ENCODE peak calls at places on chromosomes 1 and 21, in six cellular contexts. One of them, this sample, is unnamed.

GRCh38 chr1:61334718-61335589 is 252.6 kb downstream of the NFIA start:
- DNase-seq in T-helper 1 cell: no peak
- DNase-seq in NCI-H460: no peak
- DNase-seq in cardiac fibroblast: peak
- DNase-seq in CD4-positive, alpha-beta memory T cell: no peak
- DNase-seq in stimulated activated CD8-positive, alpha-beta memory T cell treated with anti-CD3 and anti-CD28 coated beads, Interleukin-4, amount 100 ng/mL, for 4 hours: no peak
- DNase-seq in this sample: no peak

GRCh38 chr1:21326861-21327344 is 36.6 kb upstream of the ECE1 start:
- DNase-seq in T-helper 1 cell: no peak
- DNase-seq in NCI-H460: no peak
- DNase-seq in cardiac fibroblast: no peak
- DNase-seq in CD4-positive, alpha-beta memory T cell: no peak
- DNase-seq in stimulated activated CD8-positive, alpha-beta memory T cell treated with anti-CD3 and anti-CD28 coated beads, Interleukin-4, amount 100 ng/mL, for 4 hours: no peak
- DNase-seq in this sample: no peak

GRCh38 chr1:79974659-79975058 is 968.1 kb upstream of the ADGRL4 start:
- DNase-seq in T-helper 1 cell: no peak
- DNase-seq in NCI-H460: no peak
- DNase-seq in cardiac fibroblast: no peak
- DNase-seq in CD4-positive, alpha-beta memory T cell: no peak
- DNase-seq in stimulated activated CD8-positive, alpha-beta memory T cell treated with anti-CD3 and anti-CD28 coated beads, Interleukin-4, amount 100 ng/mL, for 4 hours: no peak
- DNase-seq in this sample: no peak

GRCh38 chr1:45554198-45554597 is 3.6 kb downstream of the AKR1A1 start:
- DNase-seq in T-helper 1 cell: no peak
- DNase-seq in NCI-H460: no peak
- DNase-seq in cardiac fibroblast: no peak
- DNase-seq in CD4-positive, alpha-beta memory T cell: no peak
- DNase-seq in stimulated activated CD8-positive, alpha-beta memory T cell treated with anti-CD3 and anti-CD28 coated beads, Interleukin-4, amount 100 ng/mL, for 4 hours: no peak
- DNase-seq in this sample: no peak

GRCh38 chr1:109197163-109198042 is 16.3 kb upstream of the SARS1 start:
- DNase-seq in T-helper 1 cell: no peak
- DNase-seq in NCI-H460: peak
- DNase-seq in cardiac fibroblast: peak
- DNase-seq in CD4-positive, alpha-beta memory T cell: no peak
- DNase-seq in stimulated activated CD8-positive, alpha-beta memory T cell treated with anti-CD3 and anti-CD28 coated beads, Interleukin-4, amount 100 ng/mL, for 4 hours: no peak
- DNase-seq in this sample: no peak

GRCh38 chr1:186492531-186493291 is 31.8 kb upstream of the PDC start:
- DNase-seq in T-helper 1 cell: no peak
- DNase-seq in NCI-H460: no peak
- DNase-seq in cardiac fibroblast: peak
- DNase-seq in CD4-positive, alpha-beta memory T cell: no peak
- DNase-seq in stimulated activated CD8-positive, alpha-beta memory T cell treated with anti-CD3 and anti-CD28 coated beads, Interleukin-4, amount 100 ng/mL, for 4 hours: no peak
- DNase-seq in this sample: no peak

GRCh38 chr1:1344672-1345361 is 4.4 kb downstream of the DVL1 start:
- DNase-seq in T-helper 1 cell: no peak
- DNase-seq in NCI-H460: peak
- DNase-seq in cardiac fibroblast: peak
- DNase-seq in CD4-positive, alpha-beta memory T cell: no peak
- DNase-seq in stimulated activated CD8-positive, alpha-beta memory T cell treated with anti-CD3 and anti-CD28 coated beads, Interleukin-4, amount 100 ng/mL, for 4 hours: peak
- DNase-seq in this sample: peak

GRCh38 chr1:160284220-160284781 is 632 bp downstream of the PEX19 start:
- DNase-seq in T-helper 1 cell: peak
- DNase-seq in NCI-H460: no peak
- DNase-seq in cardiac fibroblast: peak
- DNase-seq in CD4-positive, alpha-beta memory T cell: no peak
- DNase-seq in stimulated activated CD8-positive, alpha-beta memory T cell treated with anti-CD3 and anti-CD28 coated beads, Interleukin-4, amount 100 ng/mL, for 4 hours: no peak
- DNase-seq in this sample: peak

GRCh38 chr21:43289442-43289841 is 120.6 kb downstream of the CRYAA start:
- DNase-seq in T-helper 1 cell: no peak
- DNase-seq in NCI-H460: no peak
- DNase-seq in cardiac fibroblast: no peak
- DNase-seq in CD4-positive, alpha-beta memory T cell: no peak
- DNase-seq in stimulated activated CD8-positive, alpha-beta memory T cell treated with anti-CD3 and anti-CD28 coated beads, Interleukin-4, amount 100 ng/mL, for 4 hours: no peak
- DNase-seq in this sample: no peak

GRCh38 chr1:204398197-204399125 is 13.2 kb downstream of the PPP1R15B start:
- DNase-seq in T-helper 1 cell: peak
- DNase-seq in NCI-H460: peak
- DNase-seq in cardiac fibroblast: peak
- DNase-seq in CD4-positive, alpha-beta memory T cell: peak
- DNase-seq in stimulated activated CD8-positive, alpha-beta memory T cell treated with anti-CD3 and anti-CD28 coated beads, Interleukin-4, amount 100 ng/mL, for 4 hours: no peak
- DNase-seq in this sample: peak